ENCODE peak calls at places on chromosomes 5 and 9, in ten cellular contexts. C, Y, G, Z, J, D, M, E, F and W are unnamed samples.

GRCh38 chr5:66989286-66989685 is 207.3 kb downstream of the CD180 start:
- DNase-seq in C (no peak), Y (no peak), G (peak), Z (no peak), J (no peak), D (peak), M (peak), E (no peak), F (peak), W (peak)

GRCh38 chr9:137276757-137277328 is 683 bp upstream of the TOR4A start:
- DNase-seq in C (peak), Y (peak), G (peak), Z (no peak), J (peak), D (no peak), M (peak), E (peak), F (peak), W (peak)

GRCh38 chr9:107465467-107466451 is 23.8 kb downstream of the KLF4 start:
- DNase-seq in C (peak), Y (peak), G (peak), Z (peak), J (peak), D (peak), M (peak), E (peak), F (peak), W (peak)

GRCh38 chr9:134010774-134011173 is 14.5 kb upstream of the BRD3OS start:
- DNase-seq in C (no peak), Y (peak), G (no peak), Z (no peak), J (no peak), D (no peak), M (no peak), E (peak), F (peak), W (no peak)

GRCh38 chr5:107472620-107473064 is 198.1 kb downstream of the EFNA5 start:
- DNase-seq in C (no peak), Y (no peak), G (no peak), Z (no peak), J (no peak), D (no peak), M (no peak), E (no peak), F (no peak), W (no peak)

GRCh38 chr5:5883562-5883961 is 461.1 kb downstream of the ICE1 start:
- DNase-seq in C (no peak), Y (no peak), G (no peak), Z (no peak), J (no peak), D (no peak), M (no peak), E (no peak), F (no peak), W (no peak)

GRCh38 chr5:66144799-66145390 is 795 bp downstream of the SREK1 start:
- DNase-seq in C (no peak), Y (no peak), G (no peak), Z (no peak), J (no peak), D (no peak), M (no peak), E (no peak), F (peak), W (no peak)

GRCh38 chr9:138097501-138097991 is 220.0 kb downstream of the CACNA1B start:
- DNase-seq in C (no peak), Y (no peak), G (no peak), Z (no peak), J (no peak), D (no peak), M (no peak), E (peak), F (no peak), W (no peak)

GRCh38 chr9:137411260-137411659 is 11.7 kb downstream of the EXD3 start:
- DNase-seq in C (peak), Y (peak), G (no peak), Z (no peak), J (no peak), D (no peak), M (peak), E (no peak), F (no peak), W (no peak)

GRCh38 chr9:122190597-122191381 is 31.1 kb downstream of the MORN5 start:
- DNase-seq in C (no peak), Y (peak), G (peak), Z (no peak), J (no peak), D (peak), M (no peak), E (no peak), F (no peak), W (no peak)

GRCh38 chr9:134932171-134932570 is 14.5 kb upstream of the FCN1 start:
- DNase-seq in C (no peak), Y (no peak), G (no peak), Z (no peak), J (no peak), D (no peak), M (no peak), E (no peak), F (no peak), W (no peak)

GRCh38 chr5:80973027-80973426 is 12.9 kb downstream of the RASGRF2 start:
- DNase-seq in C (no peak), Y (no peak), G (no peak), Z (no peak), J (no peak), D (no peak), M (no peak), E (no peak), F (no peak), W (peak)

GRCh38 chr9:97766092-97766491 is 69.0 kb upstream of the XPA start:
- DNase-seq in C (peak), Y (no peak), G (peak), Z (no peak), J (no peak), D (peak), M (no peak), E (no peak), F (peak), W (no peak)

GRCh38 chr9:75683591-75683990 is 206.9 kb upstream of the PCSK5 start:
- DNase-seq in C (no peak), Y (no peak), G (no peak), Z (no peak), J (no peak), D (peak), M (no peak), E (no peak), F (peak), W (peak)

GRCh38 chr5:93717162-93717561 is 24.2 kb downstream of the POU5F2 start:
- DNase-seq in C (peak), Y (peak), G (peak), Z (no peak), J (no peak), D (peak), M (peak), E (no peak), F (peak), W (peak)

GRCh38 chr9:3855601-3856328 is 330.0 kb upstream of the RFX3 start:
- DNase-seq in C (no peak), Y (no peak), G (no peak), Z (no peak), J (no peak), D (no peak), M (no peak), E (no peak), F (peak), W (no peak)

GRCh38 chr5:97074859-97075489 is 67.4 kb downstream of the LIX1 start:
- DNase-seq in C (no peak), Y (no peak), G (no peak), Z (no peak), J (no peak), D (no peak), M (no peak), E (no peak), F (no peak), W (no peak)

GRCh38 chr5:136201870-136202269 is 8.9 kb upstream of the SMIM32 start:
- DNase-seq in C (no peak), Y (no peak), G (no peak), Z (no peak), J (no peak), D (no peak), M (no peak), E (peak), F (no peak), W (no peak)

GRCh38 chr9:112020680-112021596 is 124.3 kb downstream of the UGCG start:
- DNase-seq in C (peak), Y (no peak), G (peak), Z (no peak), J (no peak), D (peak), M (peak), E (no peak), F (peak), W (peak)

GRCh38 chr9:123679330-123679987 is 250.5 kb downstream of the DENND1A start:
- DNase-seq in C (no peak), Y (no peak), G (peak), Z (no peak), J (no peak), D (no peak), M (peak), E (no peak), F (no peak), W (no peak)

GRCh38 chr5:17203329-17204132 is 13.9 kb upstream of the BASP1 start:
- DNase-seq in C (peak), Y (peak), G (peak), Z (peak), J (no peak), D (peak), M (peak), E (peak), F (peak), W (peak)

GRCh38 chr9:133490865-133491655 is 12.2 kb upstream of the SLC2A6 start:
- DNase-seq in C (no peak), Y (no peak), G (no peak), Z (no peak), J (peak), D (no peak), M (no peak), E (no peak), F (no peak), W (no peak)

GRCh38 chr9:106731910-106732309 is 131.1 kb upstream of the ZNF462 start:
- DNase-seq in C (no peak), Y (no peak), G (no peak), Z (no peak), J (peak), D (no peak), M (no peak), E (no peak), F (no peak), W (no peak)

GRCh38 chr9:84075004-84075403 is 94.4 kb downstream of the RMI1 start:
- DNase-seq in C (no peak), Y (no peak), G (no peak), Z (no peak), J (no peak), D (no peak), M (no peak), E (no peak), F (no peak), W (no peak)

GRCh38 chr5:141814064-141814982 is 63.9 kb downstream of the PCDH1 start:
- DNase-seq in C (peak), Y (peak), G (no peak), Z (peak), J (peak), D (peak), M (peak), E (peak), F (no peak), W (no peak)

GRCh38 chr5:29469581-29469980 is 1723.9 kb upstream of the CDH6 start:
- DNase-seq in C (no peak), Y (no peak), G (no peak), Z (no peak), J (no peak), D (no peak), M (no peak), E (no peak), F (no peak), W (no peak)
- TF ChIP-seq CTCF in C (no peak), Y (no peak), G (no peak), Z (no peak), J (no peak), D (no peak), M (no peak), E (no peak), F (no peak), W (no peak)

GRCh38 chr5:31317642-31318041 is 124.2 kb downstream of the CDH6 start:
- DNase-seq in C (no peak), Y (no peak), G (no peak), Z (no peak), J (peak), D (no peak), M (no peak), E (no peak), F (no peak), W (no peak)
- TF ChIP-seq CTCF in C (no peak), Y (no peak), G (no peak), Z (no peak), J (no peak), D (no peak), M (no peak), E (no peak), F (no peak), W (no peak)

GRCh38 chr5:149130121-149130931 is 11.0 kb upstream of the ABLIM3 start:
- DNase-seq in C (peak), Y (peak), G (peak), Z (no peak), J (no peak), D (peak), M (peak), E (no peak), F (no peak), W (no peak)
- TF ChIP-seq CTCF in C (peak), Y (peak), G (peak), Z (no peak), J (no peak), D (peak), M (peak), E (no peak), F (peak), W (peak)

DNA sequence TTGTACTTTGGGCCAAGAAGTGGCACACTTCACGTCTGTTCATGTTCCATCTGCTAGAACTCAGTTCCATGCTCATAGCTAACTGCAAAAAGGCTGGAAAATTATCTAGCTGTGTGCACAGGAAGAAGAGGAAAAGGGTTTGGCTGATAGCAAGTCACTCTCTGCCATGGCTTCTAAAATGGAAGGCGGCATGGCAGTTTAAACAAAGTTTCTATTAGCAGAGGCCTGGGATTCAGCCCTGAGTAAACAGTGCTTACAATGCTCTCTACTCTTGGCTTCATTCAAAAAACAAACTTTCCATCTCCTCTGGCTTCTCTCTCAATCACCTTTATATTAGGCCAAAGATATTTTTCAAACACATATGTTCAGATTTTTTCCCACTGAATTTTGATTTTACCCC is 226.7 kb downstream of the SAXO1 start:
- DNase-seq in C (no peak), Y (no peak), G (no peak), Z (no peak), J (no peak), D (no peak), M (no peak), E (no peak), F (no peak), W (no peak)
- TF ChIP-seq CTCF in C (no peak), Y (no peak), G (no peak), Z (no peak), J (no peak), D (no peak), M (no peak), E (no peak), F (no peak), W (no peak)

GRCh38 chr9:125631391-125632085 is 75.5 kb downstream of the MAPKAP1 start:
- DNase-seq in C (peak), Y (peak), G (peak), Z (no peak), J (no peak), D (peak), M (peak), E (peak), F (peak), W (peak)
- TF ChIP-seq CTCF in C (peak), Y (no peak), G (peak), Z (peak), J (peak), D (peak), M (peak), E (peak), F (peak), W (peak)

DNA sequence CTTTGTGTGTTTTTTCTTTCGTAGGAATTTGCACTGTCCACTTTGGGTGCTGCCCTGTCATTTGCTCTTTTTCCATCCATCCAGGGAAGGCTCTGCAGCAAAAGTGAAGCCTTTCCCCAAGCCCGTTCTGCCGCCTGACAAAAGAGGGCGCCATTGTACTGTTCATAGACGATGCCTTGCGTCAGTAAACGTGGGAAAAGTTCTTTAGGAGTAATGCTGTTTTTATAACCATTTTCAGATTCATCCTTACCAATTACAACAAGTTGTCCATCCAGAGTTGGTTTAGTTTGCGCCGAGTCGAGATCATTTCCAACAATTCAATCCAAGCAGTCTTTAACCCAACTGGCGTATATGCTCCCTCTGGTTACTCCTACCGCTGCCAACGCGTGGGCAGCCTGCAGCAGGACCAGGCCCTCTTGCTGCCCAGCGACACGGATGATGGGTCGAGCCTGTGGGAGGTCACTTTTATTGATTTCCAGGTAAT is 34.3 kb upstream of the RPS23 start:
- DNase-seq in C (peak), Y (peak), G (peak), Z (no peak), J (peak), D (peak), M (peak), E (peak), F (peak), W (peak)
- TF ChIP-seq CTCF in C (peak), Y (peak), G (peak), Z (peak), J (peak), D (peak), M (peak), E (peak), F (peak), W (peak)